ENCODE peak calls at places on chromosomes 7 and 10, in four cellular contexts. N, R, O and X are unnamed samples.

GRCh38 chr10:47060356-47060755 is 149.1 kb downstream of the PTPN20 start:
- DNase-seq in O (no peak), R (no peak), N (no peak), X (no peak)

GRCh38 chr7:142556745-142557144 is 192.5 kb upstream of the PRSS1 start:
- DNase-seq in N (no peak), R (no peak), O (no peak), X (no peak)

GRCh38 chr10:119805702-119806230 is 66.9 kb downstream of the MCMBP start:
- DNase-seq in R (no peak), N (no peak), O (no peak), X (no peak)

GRCh38 chr10:105691811-105692210 is 1050.7 kb downstream of the SORCS3 start:
- DNase-seq in O (peak), R (peak), N (no peak), X (no peak)

GRCh38 chr7:87933953-87934698 is at the start of gene ADAM22:
- DNase-seq in N (peak), R (peak), O (peak), X (peak)

GRCh38 chr7:55964261-55964801 is at the start of gene NIPSNAP2:
- DNase-seq in O (peak), N (peak), R (peak), X (peak)

GRCh38 chr10:11242443-11243386 is 225.0 kb downstream of the CELF2 start:
- DNase-seq in N (peak), R (no peak), O (peak), X (no peak)

GRCh38 chr7:32262315-32262714 is 192.1 kb upstream of the PDE1C start:
- DNase-seq in O (no peak), R (no peak), N (no peak), X (no peak)

GRCh38 chr10:124697837-124698559 is 46.2 kb downstream of the FAM53B start:
- DNase-seq in R (no peak), N (no peak), O (no peak), X (no peak)

GRCh38 chr7:106239406-106239805 is 45.4 kb downstream of the NAMPT start:
- DNase-seq in O (peak), R (no peak), N (no peak), X (no peak)

GRCh38 chr10:31076589-31076988 is 44.9 kb upstream of the ZNF438 start:
- DNase-seq in R (no peak), O (no peak), N (no peak), X (no peak)

GRCh38 chr10:103917326-103918052 is 495 bp downstream of the STN1 start:
- DNase-seq in O (no peak), N (peak), R (peak), X (peak)

GRCh38 chr10:44724415-44725174 is 186.5 kb upstream of the TMEM72 start:
- DNase-seq in N (no peak), O (peak), R (no peak), X (no peak)